ENCODE peak calls at places on chromosomes 6 and 20, in six cellular contexts. P is mesenchymal stem cell, H is H9, D is neuronal stem cell, C is IMR-90, N is H1. X is an unnamed sample.

GRCh38 chr6:21396313-21396712 is 197.2 kb upstream of the SOX4 start:
- DNase-seq in N (no peak), C (peak), P (peak), H (no peak), D (no peak), X (peak)

GRCh38 chr6:41508479-41508878 is 37.7 kb upstream of the FOXP4 start:
- DNase-seq in D (no peak), H (no peak), C (no peak), P (no peak), N (no peak), X (no peak)

GRCh38 chr20:9235518-9235917 is 166.6 kb downstream of the PLCB4 start:
- DNase-seq in P (peak), D (no peak), H (no peak), N (no peak), C (peak), X (no peak)

GRCh38 chr6:25942561-25943147 is 12.2 kb upstream of the SLC17A2 start:
- DNase-seq in H (no peak), C (peak), N (no peak), P (peak), D (peak), X (peak)

GRCh38 chr6:110999634-111000270 is 17.9 kb downstream of the RPF2 start:
- DNase-seq in H (no peak), C (peak), N (no peak), D (no peak), P (peak), X (peak)

GRCh38 chr6:161498359-161498758 is 224.5 kb upstream of the AGPAT4 start:
- DNase-seq in N (peak), P (peak), C (peak), D (peak), H (peak), X (peak)

GRCh38 chr6:38262041-38262440 is 377.7 kb downstream of the BTBD9 start:
- DNase-seq in N (no peak), H (no peak), C (peak), P (peak), D (peak), X (no peak)

GRCh38 chr6:138971601-138972000 is 16.5 kb downstream of the REPS1 start:
- DNase-seq in P (peak), D (peak), C (peak), N (no peak), H (no peak), X (no peak)

GRCh38 chr20:59985864-59986263 is 27.6 kb downstream of the CDH26 start:
- DNase-seq in N (no peak), P (no peak), C (no peak), D (no peak), H (no peak), X (no peak)

GRCh38 chr6:37176268-37177082 is 6.5 kb downstream of the PIM1 start:
- DNase-seq in N (no peak), D (no peak), C (no peak), P (no peak), H (no peak), X (no peak)
- H4K91ac ChIP-seq in N (no peak), D (no peak), C (no peak), P (no peak), H (no peak), X (no peak)

GRCh38 chr20:4645621-4646020 is 76.1 kb upstream of the PRND start:
- DNase-seq in N (no peak), P (no peak), C (no peak), D (no peak), H (no peak), X (peak)
- H4K91ac ChIP-seq in N (no peak), P (no peak), C (no peak), D (no peak), H (no peak), X (no peak)

GRCh38 chr6:90691823-90692222 is 105.0 kb upstream of the MAP3K7 start:
- DNase-seq in D (no peak), P (no peak), N (no peak), C (no peak), H (no peak), X (peak)
- H4K91ac ChIP-seq in D (no peak), P (no peak), N (no peak), C (no peak), H (no peak), X (no peak)

DNA sequence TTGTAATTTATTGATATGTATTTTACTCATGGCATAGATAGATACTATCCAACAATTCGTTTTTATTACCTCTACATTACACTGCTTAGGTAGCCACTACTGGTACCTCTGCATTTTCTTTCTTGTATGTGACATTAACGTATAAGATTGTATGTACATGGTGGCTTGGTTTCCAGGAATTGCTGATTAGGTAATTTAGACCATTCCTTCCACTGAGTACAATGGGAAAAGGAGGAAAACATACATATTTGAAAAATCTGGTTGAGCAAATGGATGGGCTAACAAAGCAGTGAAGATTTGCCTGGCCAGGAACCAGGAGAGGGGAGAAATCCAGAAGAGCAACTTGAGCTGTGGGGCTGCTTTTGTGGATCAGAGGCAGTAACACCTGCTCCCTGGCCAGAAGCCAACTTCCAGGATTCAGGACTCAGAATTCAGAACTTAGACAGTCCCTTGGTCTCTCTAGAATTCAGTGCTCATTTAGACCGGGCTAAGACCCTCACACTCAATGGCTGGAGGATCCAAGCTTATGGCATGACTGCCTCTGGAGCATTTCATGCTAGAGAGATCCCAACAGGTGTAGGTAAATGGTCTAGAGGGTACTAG is 17.9 kb upstream of the MICB start:
- DNase-seq in H (no peak), C (no peak), D (no peak), P (no peak), N (peak), X (no peak)
- H4K91ac ChIP-seq in H (no peak), C (no peak), D (no peak), P (no peak), N (no peak), X (no peak)

GRCh38 chr6:36302227-36302976 is 32.5 kb downstream of the PNPLA1 start:
- DNase-seq in C (peak), D (peak), N (peak), H (peak), P (peak), X (peak)
- H4K91ac ChIP-seq in C (no peak), D (no peak), N (no peak), H (no peak), P (no peak), X (no peak)

GRCh38 chr6:113103618-113104390 is 753.3 kb upstream of the MARCKS start:
- DNase-seq in D (no peak), H (no peak), C (peak), N (no peak), P (peak), X (no peak)

GRCh38 chr6:113104546-113105325 is 752.4 kb upstream of the MARCKS start:
- DNase-seq in P (peak), N (no peak), D (no peak), H (no peak), C (no peak), X (no peak)

GRCh38 chr6:113102761-113103160 is 754.4 kb upstream of the MARCKS start:
- DNase-seq in D (no peak), H (no peak), P (peak), N (no peak), C (peak), X (no peak)
- H4K91ac ChIP-seq in D (no peak), H (no peak), P (no peak), N (no peak), C (no peak), X (no peak)